ENCODE peak calls at places on chromosomes 3 and 15, in four cellular contexts. B is AG04449, W is uterus, V is neural progenitor cell. P is an unnamed sample.

GRCh38 chr3:109275702-109276293 is 40.5 kb downstream of the DPPA2 start:
- DNase-seq in B (no peak), W (no peak), V (peak), P (peak)

GRCh38 chr3:150920236-150920635 is 15.0 kb upstream of the MINDY4B start:
- DNase-seq in B (no peak), W (no peak), V (no peak), P (no peak)

GRCh38 chr3:52433328-52434060 is 11.4 kb downstream of the SEMA3G start:
- DNase-seq in B (no peak), W (peak), V (peak), P (no peak)

GRCh38 chr15:67248106-67248505 is 6.4 kb downstream of the AAGAB start:
- DNase-seq in B (no peak), W (no peak), V (no peak), P (no peak)

GRCh38 chr3:83835040-83835439 is 1123.7 kb upstream of the CADM2 start:
- DNase-seq in B (no peak), W (no peak), V (no peak), P (no peak)

GRCh38 chr3:14438262-14438661 is 35.9 kb downstream of the SLC6A6 start:
- DNase-seq in B (no peak), W (no peak), V (no peak), P (no peak)

GRCh38 chr3:165983284-165983683 is 146.1 kb upstream of the BCHE start:
- DNase-seq in B (no peak), W (no peak), V (no peak), P (no peak)

GRCh38 chr15:96622714-96623113 is 292.2 kb downstream of the NR2F2 start:
- DNase-seq in B (no peak), W (no peak), V (no peak), P (no peak)

GRCh38 chr15:27798807-27799206 is 300.3 kb downstream of the OCA2 start:
- DNase-seq in B (no peak), W (no peak), V (peak), P (no peak)

GRCh38 chr3:10259036-10259435 is 10.8 kb downstream of the TATDN2 start:
- DNase-seq in B (no peak), W (no peak), V (no peak), P (no peak)

GRCh38 chr3:138939563-138940241 is 7.2 kb downstream of the FOXL2 start:
- DNase-seq in B (no peak), W (no peak), V (peak), P (no peak)

GRCh38 chr15:47484119-47484518 is 233.2 kb upstream of the SEMA6D start:
- DNase-seq in B (no peak), W (no peak), V (no peak), P (no peak)

GRCh38 chr15:67005294-67005996 is 60.0 kb upstream of the SMAD3 start:
- DNase-seq in B (no peak), W (no peak), V (no peak), P (no peak)

GRCh38 chr15:38873151-38873550 is 308.5 kb upstream of the RASGRP1 start:
- DNase-seq in B (no peak), W (no peak), V (no peak), P (no peak)

GRCh38 chr3:156017636-156018035 is 102.7 kb upstream of the KCNAB1 start:
- DNase-seq in B (no peak), W (no peak), V (peak), P (no peak)

GRCh38 chr15:40301467-40302179 is 6.1 kb downstream of the PLCB2 start:
- DNase-seq in B (no peak), W (no peak), V (no peak), P (no peak)

GRCh38 chr3:161273589-161274218 is 52.6 kb downstream of the NMD3 start:
- DNase-seq in B (no peak), W (no peak), V (peak), P (no peak)

GRCh38 chr3:42632146-42632545 is 21.4 kb upstream of the ZBTB47 start:
- DNase-seq in B (no peak), W (no peak), V (no peak), P (no peak)

GRCh38 chr3:48370330-48370708 is 1.7 kb upstream of the FBXW12 start:
- DNase-seq in B (no peak), W (no peak), V (no peak), P (no peak)

GRCh38 chr3:188900421-188900941 is 271.3 kb upstream of the TPRG1 start:
- DNase-seq in B (no peak), W (no peak), V (no peak), P (peak)

GRCh38 chr15:95059346-95059905 is 828.1 kb downstream of the MCTP2 start:
- DNase-seq in B (no peak), W (no peak), V (no peak), P (no peak)

GRCh38 chr3:79211588-79212359 is 556.0 kb downstream of the ROBO1 start:
- DNase-seq in B (no peak), W (no peak), V (peak), P (no peak)

GRCh38 chr15:74631087-74631385 is 15.4 kb downstream of the CLK3 start:
- DNase-seq in B (no peak), W (no peak), V (no peak), P (no peak)

GRCh38 chr15:74632601-74633000 is 17.0 kb downstream of the CLK3 start:
- DNase-seq in B (no peak), W (no peak), V (no peak), P (no peak)

GRCh38 chr15:74630284-74631086 is 14.8 kb downstream of the CLK3 start:
- DNase-seq in B (no peak), W (no peak), V (no peak), P (no peak)

GRCh38 chr15:74631935-74632560 is 16.4 kb downstream of the CLK3 start:
- DNase-seq in B (no peak), W (peak), V (peak), P (no peak)

GRCh38 chr15:74631408-74631807 is 15.8 kb downstream of the CLK3 start:
- DNase-seq in B (no peak), W (no peak), V (no peak), P (no peak)
- H3K4me3 ChIP-seq in B (no peak), W (no peak), V (no peak), P (no peak)

GRCh38 chr3:116000315-116000714 is 377.0 kb downstream of the GAP43 start:
- DNase-seq in B (peak), W (no peak), V (no peak), P (peak)
- H3K4me3 ChIP-seq in B (no peak), W (no peak), V (no peak), P (no peak)

GRCh38 chr3:66493464-66494099 is 7.2 kb downstream of the LRIG1 start:
- DNase-seq in B (no peak), W (no peak), V (no peak), P (no peak)
- H3K4me3 ChIP-seq in B (no peak), W (no peak), V (peak), P (no peak)

GRCh38 chr3:177579419-177579818 is 382.1 kb upstream of the TBL1XR1 start:
- DNase-seq in B (no peak), W (no peak), V (no peak), P (no peak)

GRCh38 chr3:177574232-177574856 is 377.1 kb upstream of the TBL1XR1 start:
- DNase-seq in B (peak), W (no peak), V (peak), P (no peak)

GRCh38 chr3:177576754-177577153 is 379.5 kb upstream of the TBL1XR1 start:
- DNase-seq in B (no peak), W (no peak), V (no peak), P (no peak)

GRCh38 chr3:177580437-177580836 is 383.2 kb upstream of the TBL1XR1 start:
- DNase-seq in B (no peak), W (no peak), V (no peak), P (no peak)

GRCh38 chr3:177578488-177578887 is 381.2 kb upstream of the TBL1XR1 start:
- DNase-seq in B (no peak), W (no peak), V (no peak), P (no peak)
- H3K4me3 ChIP-seq in B (no peak), W (no peak), V (no peak), P (no peak)

DNA sequence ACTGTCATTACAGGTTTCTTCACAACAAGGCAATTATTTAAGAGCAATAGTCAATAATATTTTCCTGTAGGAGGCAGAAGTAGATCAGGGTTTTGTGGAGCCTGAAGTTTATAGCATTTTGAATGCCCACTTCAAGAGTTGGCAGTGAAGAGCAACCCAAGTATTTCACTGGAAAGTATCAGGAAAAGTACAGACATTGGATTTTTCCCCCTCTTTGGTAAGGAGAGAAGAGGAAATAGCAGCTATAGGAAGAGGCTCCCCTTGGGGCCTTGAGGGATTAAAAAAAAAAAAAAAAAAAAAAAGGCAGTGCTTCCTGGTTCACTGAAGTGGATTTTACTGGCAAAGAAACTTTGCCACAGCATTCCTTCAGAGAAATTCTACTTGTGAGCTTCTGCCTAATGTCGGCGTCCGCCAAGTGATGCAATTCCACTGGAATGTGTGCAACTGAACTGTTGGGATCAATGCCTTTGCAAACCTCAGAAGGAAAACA is 5.7 kb upstream of the CNTN6 start:
- DNase-seq in B (peak), W (peak), V (peak), P (peak)
- H3K4me3 ChIP-seq in B (no peak), W (no peak), V (no peak), P (no peak)

DNA sequence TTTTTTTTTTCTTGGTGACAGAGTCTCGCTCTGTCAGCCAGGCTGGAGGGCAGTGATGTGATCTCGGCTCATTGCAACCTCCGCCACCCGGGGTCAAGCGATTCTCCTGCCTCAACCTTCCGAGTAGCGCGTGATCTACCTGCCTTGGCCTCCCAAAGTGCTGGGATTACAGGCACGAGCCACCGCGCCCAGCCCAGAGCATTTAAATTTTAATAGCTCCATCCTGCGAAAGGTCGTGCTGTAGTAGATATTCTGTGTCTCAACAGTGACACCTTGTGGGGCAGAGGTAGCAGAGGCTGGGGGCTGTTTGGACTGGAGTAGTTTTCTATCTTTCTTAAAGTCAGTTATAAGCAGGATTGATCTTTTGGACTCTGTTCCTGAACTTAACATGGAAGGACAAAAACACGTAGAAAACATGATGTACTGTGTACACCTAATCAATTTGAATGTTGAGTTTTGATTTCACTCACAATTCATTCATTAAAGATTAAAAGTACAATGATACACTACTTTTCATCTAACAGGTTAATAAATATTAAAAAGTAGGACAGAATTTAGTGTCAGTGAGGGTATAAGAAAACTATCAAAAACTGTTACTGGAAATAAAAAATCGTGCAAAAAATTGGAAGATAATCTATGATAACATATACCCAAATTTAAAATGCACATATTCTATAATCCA is 11.0 kb upstream of the PDCD6IP start:
- DNase-seq in B (peak), W (peak), V (peak), P (peak)
- H3K4me3 ChIP-seq in B (peak), W (no peak), V (peak), P (no peak)

GRCh38 chr3:4586381-4586780 is 93.2 kb downstream of the ITPR1 start:
- DNase-seq in B (no peak), W (no peak), V (no peak), P (no peak)

GRCh38 chr3:4583441-4583840 is 90.3 kb downstream of the ITPR1 start:
- DNase-seq in B (no peak), W (peak), V (no peak), P (no peak)

GRCh38 chr3:4587061-4587837 is 94.1 kb downstream of the ITPR1 start:
- DNase-seq in B (no peak), W (no peak), V (no peak), P (no peak)

GRCh38 chr3:4582634-4583033 is 89.5 kb downstream of the ITPR1 start:
- DNase-seq in B (peak), W (no peak), V (no peak), P (no peak)

DNA sequence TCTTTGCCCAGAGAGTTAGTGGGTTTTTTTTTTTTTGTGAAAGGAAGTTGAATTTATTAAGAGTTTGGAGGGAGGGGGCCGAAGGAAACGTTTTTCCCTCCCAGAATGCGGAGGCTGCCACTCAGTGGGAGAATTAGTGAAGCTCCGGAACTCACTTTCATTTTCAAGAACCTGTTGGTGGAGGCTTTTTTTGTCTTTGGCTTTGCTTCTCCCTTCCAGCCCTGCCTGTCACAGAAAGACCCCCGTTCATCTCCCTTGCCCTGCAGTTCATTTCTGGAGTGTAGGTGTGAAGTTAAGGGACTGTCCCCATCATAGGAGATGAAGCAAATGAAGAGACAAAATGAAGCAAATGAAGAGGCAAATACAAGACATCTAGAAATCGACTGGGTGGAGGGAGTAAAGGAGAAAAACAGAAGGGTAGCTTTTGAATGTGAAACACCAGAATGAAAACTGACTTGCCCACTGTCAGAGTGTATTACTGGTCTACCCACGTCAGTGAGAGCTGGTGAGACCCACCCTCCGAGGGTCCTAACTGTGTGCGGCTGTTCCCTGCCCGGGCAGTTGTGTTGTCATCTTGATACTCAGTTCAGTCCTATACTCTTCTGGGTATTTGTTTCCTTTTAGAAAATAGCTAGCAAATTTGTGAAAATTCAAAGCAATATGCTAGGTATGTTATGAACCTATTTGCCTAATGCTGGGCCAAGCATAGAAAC is 91.5 kb downstream of the ITPR1 start:
- DNase-seq in B (no peak), W (peak), V (no peak), P (no peak)
- H3K4me3 ChIP-seq in B (no peak), W (peak), V (no peak), P (peak)

GRCh38 chr3:31142543-31142942 is 248.1 kb upstream of the GADL1 start:
- DNase-seq in B (no peak), W (no peak), V (no peak), P (no peak)
- H3K4me3 ChIP-seq in B (no peak), W (no peak), V (no peak), P (no peak)

DNA sequence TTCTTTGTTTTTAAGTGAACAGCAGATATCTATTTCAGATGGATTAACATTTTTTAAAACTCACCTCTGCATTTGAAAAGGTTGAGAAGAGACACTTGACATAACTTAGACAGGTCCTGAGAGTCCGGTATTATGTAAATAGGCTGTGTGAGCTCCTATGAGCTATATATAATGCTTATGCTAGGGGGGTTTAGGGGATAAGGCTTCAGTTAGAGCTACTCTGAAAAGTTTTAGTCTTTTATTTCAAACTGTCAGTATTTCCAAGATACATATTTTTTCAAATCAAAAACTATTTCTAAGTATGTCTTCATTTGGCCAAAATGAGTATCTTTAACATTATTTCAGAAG is 16.9 kb downstream of the SHC4 start:
- DNase-seq in B (no peak), W (no peak), V (no peak), P (no peak)
- H3K4me3 ChIP-seq in B (no peak), W (no peak), V (no peak), P (no peak)